ENCODE peak calls at places on chromosomes 16 and 17, in five cellular contexts. One of them, this sample, is unnamed.

GRCh38 chr16:2830355-2830695 is 222 bp downstream of the ZG16B start:
- DNase-seq in endothelial cell of umbilical vein: no peak
- DNase-seq in IMR-90: no peak
- DNase-seq in H1: no peak
- DNase-seq in GM23248: no peak
- DNase-seq in this sample: no peak

GRCh38 chr17:27549251-27549919 is 81.6 kb upstream of the LGALS9 start:
- DNase-seq in endothelial cell of umbilical vein: no peak
- DNase-seq in IMR-90: no peak
- DNase-seq in H1: no peak
- DNase-seq in GM23248: no peak
- DNase-seq in this sample: no peak

GRCh38 chr17:69669441-69670178 is 255.1 kb downstream of the MAP2K6 start:
- DNase-seq in endothelial cell of umbilical vein: no peak
- DNase-seq in IMR-90: peak; percentile 65
- DNase-seq in H1: no peak
- DNase-seq in GM23248: no peak
- DNase-seq in this sample: peak; percentile 59

GRCh38 chr16:31528726-31529397 is 1.2 kb downstream of the AHSP start:
- DNase-seq in endothelial cell of umbilical vein: no peak
- DNase-seq in IMR-90: peak; percentile 23
- DNase-seq in H1: peak; percentile 54
- DNase-seq in GM23248: peak; percentile 28
- DNase-seq in this sample: peak; percentile 47

GRCh38 chr17:59361916-59362810 is 30.7 kb downstream of the YPEL2 start:
- DNase-seq in endothelial cell of umbilical vein: peak; percentile 78
- DNase-seq in IMR-90: peak; percentile 93
- DNase-seq in H1: no peak
- DNase-seq in GM23248: peak; percentile 90
- DNase-seq in this sample: peak; percentile 98

GRCh38 chr17:76968707-76969597 is 100.7 kb downstream of the MGAT5B start:
- DNase-seq in endothelial cell of umbilical vein: no peak
- DNase-seq in IMR-90: no peak
- DNase-seq in H1: peak; percentile 92
- DNase-seq in GM23248: no peak
- DNase-seq in this sample: no peak

GRCh38 chr17:2958706-2959222 is 104.6 kb downstream of the OR1D5 start:
- DNase-seq in endothelial cell of umbilical vein: no peak
- DNase-seq in IMR-90: no peak
- DNase-seq in H1: no peak
- DNase-seq in GM23248: no peak
- DNase-seq in this sample: no peak

GRCh38 chr17:76446449-76447231 is 6.3 kb downstream of the UBE2O start:
- DNase-seq in endothelial cell of umbilical vein: peak; percentile 28
- DNase-seq in IMR-90: peak; percentile 92
- DNase-seq in H1: no peak
- DNase-seq in GM23248: peak; percentile 86
- DNase-seq in this sample: peak; percentile 90

GRCh38 chr17:1604831-1605528 is 23.7 kb downstream of the SLC43A2 start:
- DNase-seq in endothelial cell of umbilical vein: no peak
- DNase-seq in IMR-90: no peak
- DNase-seq in H1: peak; percentile 66
- DNase-seq in GM23248: no peak
- DNase-seq in this sample: no peak

GRCh38 chr17:45314761-45315549 is 1.9 kb downstream of the MAP3K14 start:
- DNase-seq in endothelial cell of umbilical vein: peak; percentile 50
- DNase-seq in IMR-90: peak; percentile 46
- DNase-seq in H1: no peak
- DNase-seq in GM23248: peak; percentile 58
- DNase-seq in this sample: no peak

GRCh38 chr17:5097101-5097834 is 14.4 kb downstream of the ZNF232 start:
- DNase-seq in endothelial cell of umbilical vein: no peak
- DNase-seq in IMR-90: no peak
- DNase-seq in H1: peak; percentile 91
- DNase-seq in GM23248: no peak
- DNase-seq in this sample: no peak

GRCh38 chr17:81448442-81448841 is 53.2 kb downstream of the BAHCC1 start:
- DNase-seq in endothelial cell of umbilical vein: no peak
- DNase-seq in IMR-90: no peak
- DNase-seq in H1: no peak
- DNase-seq in GM23248: no peak
- DNase-seq in this sample: no peak

GRCh38 chr17:29292071-29292991 is 1.6 kb downstream of the NUFIP2 start:
- DNase-seq in endothelial cell of umbilical vein: peak; percentile 46
- DNase-seq in IMR-90: peak; percentile 15
- DNase-seq in H1: peak; percentile 61
- DNase-seq in GM23248: peak; percentile 73
- DNase-seq in this sample: no peak

GRCh38 chr17:81493198-81494038 is 19.2 kb downstream of the ACTG1 start:
- DNase-seq in endothelial cell of umbilical vein: no peak
- DNase-seq in IMR-90: no peak
- DNase-seq in H1: no peak
- DNase-seq in GM23248: no peak
- DNase-seq in this sample: no peak

GRCh38 chr17:77521076-77521475 is 380.3 kb downstream of the SEC14L1 start:
- DNase-seq in endothelial cell of umbilical vein: no peak
- DNase-seq in IMR-90: no peak
- DNase-seq in H1: no peak
- DNase-seq in GM23248: no peak
- DNase-seq in this sample: no peak

GRCh38 chr17:44307387-44308186 is 814 bp upstream of the RUNDC3A start:
- DNase-seq in endothelial cell of umbilical vein: no peak
- DNase-seq in IMR-90: no peak
- DNase-seq in H1: peak; percentile 80
- DNase-seq in GM23248: peak; percentile 73
- DNase-seq in this sample: peak; percentile 10

GRCh38 chr17:5297245-5297644 is 15.2 kb downstream of the RABEP1 start:
- DNase-seq in endothelial cell of umbilical vein: no peak
- DNase-seq in IMR-90: no peak
- DNase-seq in H1: no peak
- DNase-seq in GM23248: no peak
- DNase-seq in this sample: no peak

GRCh38 chr17:59510611-59511010 is 54.8 kb upstream of the DHX40 start:
- DNase-seq in endothelial cell of umbilical vein: no peak
- DNase-seq in IMR-90: no peak
- DNase-seq in H1: no peak
- DNase-seq in GM23248: no peak
- DNase-seq in this sample: no peak

GRCh38 chr16:31436221-31437045 is 6.2 kb downstream of the ZNF843 start:
- DNase-seq in endothelial cell of umbilical vein: no peak
- DNase-seq in IMR-90: no peak
- DNase-seq in H1: no peak
- DNase-seq in GM23248: no peak
- DNase-seq in this sample: no peak

DNA sequence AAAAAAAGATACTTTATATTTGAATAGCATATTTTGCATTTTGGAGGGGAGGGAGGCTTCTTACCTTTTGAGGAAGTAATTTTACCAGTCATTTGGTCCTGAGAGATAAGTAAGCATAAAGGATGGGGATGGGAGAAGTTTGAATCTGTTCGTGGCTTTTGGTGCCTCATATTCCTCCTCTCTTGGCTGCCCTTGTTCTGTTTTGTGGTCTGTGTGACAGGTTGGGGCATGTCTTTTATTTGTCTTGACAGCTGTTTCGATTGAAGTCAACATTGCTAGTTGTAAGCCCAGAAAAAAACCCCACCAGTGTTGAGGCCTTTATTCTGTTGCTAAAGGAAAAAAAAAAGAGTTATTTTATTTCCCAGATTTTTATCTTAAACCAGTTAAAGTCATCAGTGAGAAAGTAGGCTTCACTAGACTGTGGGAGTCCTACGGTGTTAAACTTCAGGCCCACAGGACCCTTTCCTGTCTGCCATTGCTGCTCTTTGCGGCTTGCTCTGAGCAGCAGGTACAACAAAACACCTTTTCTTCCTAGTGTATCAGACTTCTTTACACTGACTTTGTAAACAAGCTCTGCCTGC is 11.4 kb downstream of the SLC7A6 start:
- DNase-seq in endothelial cell of umbilical vein: no peak
- DNase-seq in IMR-90: no peak
- DNase-seq in H1: no peak
- DNase-seq in GM23248: no peak
- DNase-seq in this sample: no peak
- H3K4me2 ChIP-seq in endothelial cell of umbilical vein: no peak overlapping the region
- H3K4me2 ChIP-seq in IMR-90: no peak overlapping the region
- H3K4me2 ChIP-seq in H1: no peak overlapping the region
- H3K4me2 ChIP-seq in GM23248: no peak overlapping the region
- H3K4me2 ChIP-seq in this sample: no peak overlapping the region

DNA sequence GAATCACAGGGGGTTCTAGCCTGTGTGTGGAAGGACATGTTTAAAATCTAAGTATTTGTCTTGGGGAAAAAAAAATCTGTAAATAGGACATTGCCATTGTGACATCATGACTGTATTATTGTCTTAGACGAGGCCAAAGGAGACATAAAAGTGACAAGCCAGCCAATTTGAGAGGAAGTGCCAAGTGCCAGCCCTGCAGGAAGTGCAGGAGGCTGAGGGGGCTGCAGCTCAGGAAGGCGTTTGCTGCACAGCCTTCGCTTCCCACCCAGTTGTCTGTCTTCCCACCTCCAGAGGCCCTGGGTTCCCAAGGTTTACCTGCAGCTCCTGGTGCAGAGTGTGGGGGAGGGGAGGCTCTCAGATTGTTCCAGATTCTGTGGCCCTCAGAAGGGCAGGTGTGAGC is 1.3 kb downstream of the ADCY7 start:
- DNase-seq in endothelial cell of umbilical vein: no peak
- DNase-seq in IMR-90: no peak
- DNase-seq in H1: no peak
- DNase-seq in GM23248: no peak
- DNase-seq in this sample: no peak
- H2AFZ ChIP-seq in endothelial cell of umbilical vein: no peak overlapping the region
- H2AFZ ChIP-seq in IMR-90: no peak overlapping the region
- H2AFZ ChIP-seq in H1: no peak overlapping the region
- H2AFZ ChIP-seq in GM23248: no peak overlapping the region
- H2AFZ ChIP-seq in this sample: no peak overlapping the region

GRCh38 chr16:13999895-14000425 is 71.2 kb upstream of the MRTFB start:
- DNase-seq in endothelial cell of umbilical vein: no peak
- DNase-seq in IMR-90: no peak
- DNase-seq in H1: no peak
- DNase-seq in GM23248: no peak
- DNase-seq in this sample: no peak
- H3K4me2 ChIP-seq in endothelial cell of umbilical vein: no peak overlapping the region
- H3K4me2 ChIP-seq in IMR-90: no peak overlapping the region
- H3K4me2 ChIP-seq in H1: no peak overlapping the region
- H3K4me2 ChIP-seq in GM23248: no peak overlapping the region
- H3K4me2 ChIP-seq in this sample: no peak overlapping the region

GRCh38 chr17:50206604-50207293 is 5.3 kb upstream of the COL1A1 start:
- DNase-seq in endothelial cell of umbilical vein: no peak
- DNase-seq in IMR-90: peak; percentile 66
- DNase-seq in H1: peak; percentile 83
- DNase-seq in GM23248: peak; percentile 85
- DNase-seq in this sample: peak; percentile 55
- H2AFZ ChIP-seq in endothelial cell of umbilical vein: no peak overlapping the region
- H2AFZ ChIP-seq in IMR-90: peak overlapping the region; percentile 80
- H2AFZ ChIP-seq in H1: no peak overlapping the region
- H2AFZ ChIP-seq in GM23248: peak overlapping the region; percentile 47
- H2AFZ ChIP-seq in this sample: no peak overlapping the region

GRCh38 chr16:51134876-51135275 is 16.2 kb downstream of the SALL1 start:
- DNase-seq in endothelial cell of umbilical vein: no peak
- DNase-seq in IMR-90: no peak
- DNase-seq in H1: peak; percentile 54
- DNase-seq in GM23248: no peak
- DNase-seq in this sample: no peak

GRCh38 chr16:51133130-51133529 is 17.9 kb downstream of the SALL1 start:
- DNase-seq in endothelial cell of umbilical vein: no peak
- DNase-seq in IMR-90: no peak
- DNase-seq in H1: peak; percentile 43
- DNase-seq in GM23248: no peak
- DNase-seq in this sample: no peak

GRCh38 chr16:51132484-51132883 is 18.6 kb downstream of the SALL1 start:
- DNase-seq in endothelial cell of umbilical vein: no peak
- DNase-seq in IMR-90: no peak
- DNase-seq in H1: no peak
- DNase-seq in GM23248: no peak
- DNase-seq in this sample: no peak

GRCh38 chr16:51134269-51134812 is 16.7 kb downstream of the SALL1 start:
- DNase-seq in endothelial cell of umbilical vein: no peak
- DNase-seq in IMR-90: no peak
- DNase-seq in H1: peak; percentile 77
- DNase-seq in GM23248: peak; percentile 34
- DNase-seq in this sample: no peak

GRCh38 chr16:51133691-51134090 is 17.4 kb downstream of the SALL1 start:
- DNase-seq in endothelial cell of umbilical vein: no peak
- DNase-seq in IMR-90: no peak
- DNase-seq in H1: peak; percentile 51
- DNase-seq in GM23248: no peak
- DNase-seq in this sample: no peak
- H3K4me2 ChIP-seq in endothelial cell of umbilical vein: no peak overlapping the region
- H3K4me2 ChIP-seq in IMR-90: peak overlapping the region; percentile 79
- H3K4me2 ChIP-seq in H1: peak overlapping the region; percentile 77
- H3K4me2 ChIP-seq in GM23248: peak overlapping the region; percentile 62
- H3K4me2 ChIP-seq in this sample: peak overlapping the region; percentile 22